ENCODE peak calls at places on chromosomes 11 and 22, in five cellular contexts. One of them, this sample, is unnamed.

GRCh38 chr11:19954899-19955298 is 205.4 kb downstream of the DBX1 start:
- DNase-seq in GM10248: no peak
- DNase-seq in NCI-H1092: no peak
- DNase-seq in RPMI7951: no peak
- DNase-seq in DMS153: no peak
- DNase-seq in this sample: no peak

GRCh38 chr11:64971421-64972233 is at the start of gene MAJIN:
- DNase-seq in GM10248: peak; percentile 40
- DNase-seq in NCI-H1092: no peak
- DNase-seq in RPMI7951: peak; percentile 72
- DNase-seq in DMS153: no peak
- DNase-seq in this sample: no peak

GRCh38 chr11:47172740-47173139 is 3.9 kb downstream of the ARFGAP2 start:
- DNase-seq in GM10248: no peak
- DNase-seq in NCI-H1092: no peak
- DNase-seq in RPMI7951: no peak
- DNase-seq in DMS153: no peak
- DNase-seq in this sample: no peak

GRCh38 chr11:65606876-65607613 is 7.0 kb downstream of the MAP3K11 start:
- DNase-seq in GM10248: no peak
- DNase-seq in NCI-H1092: peak; percentile 83
- DNase-seq in RPMI7951: no peak
- DNase-seq in DMS153: peak; percentile 97
- DNase-seq in this sample: no peak

GRCh38 chr11:76598426-76598839 is 72.1 kb downstream of the LRRC32 start:
- DNase-seq in GM10248: peak; percentile 77
- DNase-seq in NCI-H1092: peak; percentile 42
- DNase-seq in RPMI7951: peak; percentile 76
- DNase-seq in DMS153: no peak
- DNase-seq in this sample: peak; percentile 38

GRCh38 chr11:118544010-118544646 is 13.1 kb downstream of the TMEM25 start:
- DNase-seq in GM10248: no peak
- DNase-seq in NCI-H1092: no peak
- DNase-seq in RPMI7951: no peak
- DNase-seq in DMS153: no peak
- DNase-seq in this sample: no peak

GRCh38 chr11:106088896-106089295 is 11.4 kb downstream of the AASDHPPT start:
- DNase-seq in GM10248: no peak
- DNase-seq in NCI-H1092: no peak
- DNase-seq in RPMI7951: no peak
- DNase-seq in DMS153: no peak
- DNase-seq in this sample: no peak

GRCh38 chr11:107689317-107690202 is 22.3 kb downstream of the SLN start:
- DNase-seq in GM10248: peak; percentile 55
- DNase-seq in NCI-H1092: peak; percentile 41
- DNase-seq in RPMI7951: peak; percentile 66
- DNase-seq in DMS153: peak; percentile 7
- DNase-seq in this sample: peak; percentile 82

GRCh38 chr11:76210920-76211851 is 4.9 kb upstream of the WNT11 start:
- DNase-seq in GM10248: no peak
- DNase-seq in NCI-H1092: no peak
- DNase-seq in RPMI7951: no peak
- DNase-seq in DMS153: no peak
- DNase-seq in this sample: no peak

GRCh38 chr22:27616033-27616432 is 185.5 kb downstream of the MN1 start:
- DNase-seq in GM10248: no peak
- DNase-seq in NCI-H1092: no peak
- DNase-seq in RPMI7951: no peak
- DNase-seq in DMS153: no peak
- DNase-seq in this sample: no peak

GRCh38 chr11:60485987-60486386 is 6.6 kb upstream of the MS4A12 start:
- DNase-seq in GM10248: peak; percentile 85
- DNase-seq in NCI-H1092: peak; percentile 12
- DNase-seq in RPMI7951: no peak
- DNase-seq in DMS153: no peak
- DNase-seq in this sample: no peak

GRCh38 chr11:104663190-104664140 is 234.8 kb downstream of the CASP12 start:
- DNase-seq in GM10248: no peak
- DNase-seq in NCI-H1092: no peak
- DNase-seq in RPMI7951: peak; percentile 12
- DNase-seq in DMS153: no peak
- DNase-seq in this sample: no peak

GRCh38 chr22:37254206-37254866 is 10.3 kb upstream of the RAC2 start:
- DNase-seq in GM10248: no peak
- DNase-seq in NCI-H1092: no peak
- DNase-seq in RPMI7951: peak; percentile 69
- DNase-seq in DMS153: no peak
- DNase-seq in this sample: no peak

GRCh38 chr22:26066534-26066933 is 102.7 kb upstream of the SEZ6L start:
- DNase-seq in GM10248: no peak
- DNase-seq in NCI-H1092: peak; percentile 90
- DNase-seq in RPMI7951: no peak
- DNase-seq in DMS153: peak; percentile 84
- DNase-seq in this sample: peak; percentile 82

GRCh38 chr22:49973018-49973965 is 12.7 kb downstream of the PIM3 start:
- DNase-seq in GM10248: no peak
- DNase-seq in NCI-H1092: no peak
- DNase-seq in RPMI7951: no peak
- DNase-seq in DMS153: no peak
- DNase-seq in this sample: no peak

GRCh38 chr11:126115820-126116319 is 53.2 kb upstream of the CDON start:
- DNase-seq in GM10248: no peak
- DNase-seq in NCI-H1092: peak; percentile 94
- DNase-seq in RPMI7951: peak; percentile 49
- DNase-seq in DMS153: peak; percentile 95
- DNase-seq in this sample: peak; percentile 83

GRCh38 chr11:86460461-86461404 is 86.0 kb downstream of the CCDC81 start:
- DNase-seq in GM10248: no peak
- DNase-seq in NCI-H1092: no peak
- DNase-seq in RPMI7951: peak; percentile 73
- DNase-seq in DMS153: no peak
- DNase-seq in this sample: no peak

GRCh38 chr11:75563978-75564552 is 2.0 kb downstream of the SERPINH1 start:
- DNase-seq in GM10248: no peak
- DNase-seq in NCI-H1092: no peak
- DNase-seq in RPMI7951: peak; percentile 85
- DNase-seq in DMS153: no peak
- DNase-seq in this sample: no peak

GRCh38 chr11:109697140-109697843 is 275.3 kb downstream of the C11orf87 start:
- DNase-seq in GM10248: peak; percentile 23
- DNase-seq in NCI-H1092: peak; percentile 37
- DNase-seq in RPMI7951: peak; percentile 23
- DNase-seq in DMS153: peak; percentile 27
- DNase-seq in this sample: no peak

GRCh38 chr11:68120212-68121066 is 749 bp downstream of the CHKA start:
- DNase-seq in GM10248: peak; percentile 57
- DNase-seq in NCI-H1092: no peak
- DNase-seq in RPMI7951: peak; percentile 45
- DNase-seq in DMS153: no peak
- DNase-seq in this sample: peak; percentile 46

GRCh38 chr11:107857550-107858216 is 904 bp downstream of the SLC35F2 start:
- DNase-seq in GM10248: no peak
- DNase-seq in NCI-H1092: no peak
- DNase-seq in RPMI7951: peak; percentile 26
- DNase-seq in DMS153: no peak
- DNase-seq in this sample: no peak

GRCh38 chr11:128379587-128380279 is 207.6 kb downstream of the ETS1 start:
- DNase-seq in GM10248: no peak
- DNase-seq in NCI-H1092: no peak
- DNase-seq in RPMI7951: peak; percentile 56
- DNase-seq in DMS153: no peak
- DNase-seq in this sample: no peak

GRCh38 chr11:73975479-73975757 is 7.2 kb downstream of the UCP2 start:
- DNase-seq in GM10248: no peak
- DNase-seq in NCI-H1092: no peak
- DNase-seq in RPMI7951: no peak
- DNase-seq in DMS153: no peak
- DNase-seq in this sample: no peak

GRCh38 chr11:115087791-115088190 is 409.5 kb downstream of the NXPE2 start:
- DNase-seq in GM10248: no peak
- DNase-seq in NCI-H1092: no peak
- DNase-seq in RPMI7951: no peak
- DNase-seq in DMS153: no peak
- DNase-seq in this sample: no peak

GRCh38 chr11:117583063-117583801 is 213.8 kb downstream of the DSCAML1 start:
- DNase-seq in GM10248: no peak
- DNase-seq in NCI-H1092: no peak
- DNase-seq in RPMI7951: peak; percentile 48
- DNase-seq in DMS153: no peak
- DNase-seq in this sample: no peak

GRCh38 chr22:49447837-49448236 is 379.8 kb downstream of the BRD1 start:
- DNase-seq in GM10248: no peak
- DNase-seq in NCI-H1092: no peak
- DNase-seq in RPMI7951: no peak
- DNase-seq in DMS153: no peak
- DNase-seq in this sample: no peak

GRCh38 chr11:73518195-73518594 is 79.7 kb downstream of the FAM168A start:
- DNase-seq in GM10248: no peak
- DNase-seq in NCI-H1092: no peak
- DNase-seq in RPMI7951: no peak
- DNase-seq in DMS153: no peak
- DNase-seq in this sample: no peak

GRCh38 chr11:14029971-14030531 is 67.5 kb downstream of the SPON1 start:
- DNase-seq in GM10248: no peak
- DNase-seq in NCI-H1092: peak; percentile 87
- DNase-seq in RPMI7951: peak; percentile 20
- DNase-seq in DMS153: peak; percentile 55
- DNase-seq in this sample: peak; percentile 74

GRCh38 chr22:38177926-38178604 is 3.6 kb downstream of the PLA2G6 start:
- DNase-seq in GM10248: no peak
- DNase-seq in NCI-H1092: no peak
- DNase-seq in RPMI7951: peak; percentile 96
- DNase-seq in DMS153: peak; percentile 62
- DNase-seq in this sample: peak; percentile 35

GRCh38 chr11:6006395-6006794 is 351 bp downstream of the OR56A4 start:
- DNase-seq in GM10248: no peak
- DNase-seq in NCI-H1092: no peak
- DNase-seq in RPMI7951: no peak
- DNase-seq in DMS153: no peak
- DNase-seq in this sample: no peak

GRCh38 chr11:96105197-96105895 is 181.4 kb upstream of the MTMR2 start:
- DNase-seq in GM10248: no peak
- DNase-seq in NCI-H1092: no peak
- DNase-seq in RPMI7951: peak; percentile 46
- DNase-seq in DMS153: no peak
- DNase-seq in this sample: no peak

GRCh38 chr22:48121984-48122383 is 1359.5 kb downstream of the TBC1D22A start:
- DNase-seq in GM10248: no peak
- DNase-seq in NCI-H1092: no peak
- DNase-seq in RPMI7951: no peak
- DNase-seq in DMS153: no peak
- DNase-seq in this sample: no peak

GRCh38 chr11:98110030-98110429 is 910.7 kb upstream of the CNTN5 start:
- DNase-seq in GM10248: no peak
- DNase-seq in NCI-H1092: no peak
- DNase-seq in RPMI7951: no peak
- DNase-seq in DMS153: no peak
- DNase-seq in this sample: no peak

GRCh38 chr11:120403966-120404365 is 67.8 kb downstream of the ARHGEF12 start:
- DNase-seq in GM10248: no peak
- DNase-seq in NCI-H1092: no peak
- DNase-seq in RPMI7951: peak; percentile 89
- DNase-seq in DMS153: no peak
- DNase-seq in this sample: no peak

GRCh38 chr11:117337061-117337460 is 9.4 kb downstream of the CEP164 start:
- DNase-seq in GM10248: no peak
- DNase-seq in NCI-H1092: no peak
- DNase-seq in RPMI7951: no peak
- DNase-seq in DMS153: no peak
- DNase-seq in this sample: no peak

GRCh38 chr11:46363455-46363920 is 16.2 kb downstream of the DGKZ start:
- DNase-seq in GM10248: no peak
- DNase-seq in NCI-H1092: no peak
- DNase-seq in RPMI7951: peak; percentile 88
- DNase-seq in DMS153: no peak
- DNase-seq in this sample: no peak

GRCh38 chr22:33861216-33861875 is 58.9 kb downstream of the LARGE1 start:
- DNase-seq in GM10248: no peak
- DNase-seq in NCI-H1092: no peak
- DNase-seq in RPMI7951: no peak
- DNase-seq in DMS153: no peak
- DNase-seq in this sample: no peak

GRCh38 chr11:42631223-42631843 is 680.5 kb upstream of the API5 start:
- DNase-seq in GM10248: no peak
- DNase-seq in NCI-H1092: no peak
- DNase-seq in RPMI7951: no peak
- DNase-seq in DMS153: peak; percentile 27
- DNase-seq in this sample: no peak

This sample was measured in NCI-H345.